ENCODE peak calls at places on chromosomes 3 and 15, in five cellular contexts. D is uterus, X is stomach, C is fibroblast of lung, W is SK-N-SH. U is an unnamed sample.

GRCh38 chr3:68878322-68878721 is 54.0 kb downstream of the TAFA4 start:
- DNase-seq in D (no peak), C (peak), W (peak), X (no peak), U (no peak)

GRCh38 chr15:35281515-35281914 is 196.4 kb upstream of the NANOGP8 start:
- DNase-seq in X (no peak), C (peak), D (no peak), W (no peak), U (no peak)

GRCh38 chr15:55916666-55917409 is 76.6 kb downstream of the NEDD4 start:
- DNase-seq in W (no peak), D (no peak), C (peak), X (no peak), U (no peak)

GRCh38 chr3:4897765-4898453 is 81.3 kb upstream of the BHLHE40 start:
- DNase-seq in W (no peak), X (no peak), D (no peak), C (peak), U (no peak)

GRCh38 chr3:135788978-135789377 is 176.6 kb upstream of the PPP2R3A start:
- DNase-seq in D (no peak), X (no peak), W (no peak), C (no peak), U (no peak)

GRCh38 chr15:57217716-57218598 is 158.3 kb upstream of the CGNL1 start:
- DNase-seq in D (no peak), C (peak), W (no peak), X (no peak), U (no peak)

GRCh38 chr3:16484216-16484615 is 29.3 kb downstream of the RFTN1 start:
- DNase-seq in C (peak), X (peak), D (peak), W (no peak), U (no peak)

GRCh38 chr3:14765576-14766427 is 53.0 kb upstream of the FGD5 start:
- DNase-seq in X (no peak), C (no peak), D (no peak), W (peak), U (no peak)

GRCh38 chr3:23968467-23969184 is 23.5 kb downstream of the NR1D2 start:
- DNase-seq in W (no peak), C (peak), X (no peak), D (no peak), U (no peak)

GRCh38 chr15:80953953-80954778 is 35.5 kb downstream of the MESD start:
- DNase-seq in C (no peak), D (no peak), W (no peak), X (no peak), U (no peak)

GRCh38 chr3:48997714-48998637 is 7.9 kb downstream of the P4HTM start:
- DNase-seq in D (no peak), W (peak), X (no peak), C (no peak), U (peak)

DNA sequence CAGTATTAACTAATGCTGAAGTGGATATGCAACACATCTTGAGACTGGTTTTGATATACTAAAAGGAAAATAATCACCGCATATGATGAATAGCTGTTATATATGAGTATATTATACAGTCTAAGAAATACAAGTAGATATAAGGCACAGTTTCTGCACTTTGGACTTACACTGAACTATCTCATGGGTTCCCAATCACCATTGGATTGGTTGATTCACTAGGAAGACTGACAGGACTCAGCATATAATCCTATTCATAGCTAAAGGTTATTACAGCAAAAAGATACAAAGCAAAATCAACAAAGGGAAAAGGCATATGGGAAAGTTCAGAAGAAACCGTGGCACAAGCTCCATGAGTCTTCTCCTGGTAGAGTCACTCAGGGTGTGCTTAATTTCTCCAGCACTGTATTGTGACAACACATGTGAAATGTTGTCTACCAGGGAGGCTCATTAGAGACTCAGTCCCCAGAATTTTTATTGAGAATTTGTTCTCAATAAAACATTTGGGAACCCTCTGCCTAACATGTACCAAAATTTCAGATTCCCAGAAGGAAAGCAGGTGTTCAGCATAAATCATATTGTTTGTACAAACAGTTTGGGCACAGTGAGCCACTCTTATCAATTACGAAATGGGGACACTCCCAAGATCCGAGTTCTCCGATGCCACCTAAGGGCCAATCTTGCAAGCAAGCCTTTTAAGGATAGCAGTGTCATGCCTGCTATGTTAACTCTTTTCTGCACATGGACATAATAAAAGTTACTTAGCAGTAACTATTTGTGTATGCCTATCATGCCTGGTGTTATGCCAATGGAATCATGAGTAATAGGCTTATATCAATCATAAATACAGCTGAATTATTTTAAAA is 26.8 kb downstream of the CMC1 start:
- DNase-seq in X (no peak), W (no peak), D (no peak), C (no peak), U (no peak)
- TF ChIP-seq CTCF in X (no peak), W (no peak), D (no peak), C (no peak), U (no peak)

GRCh38 chr15:92392966-92393286 is 755 bp upstream of the ST8SIA2 start:
- DNase-seq in W (peak), C (no peak), D (no peak), X (no peak), U (no peak)

GRCh38 chr15:92394327-92395175 is 870 bp downstream of the ST8SIA2 start:
- DNase-seq in X (no peak), W (peak), D (no peak), C (peak), U (no peak)

GRCh38 chr15:92392462-92392861 is 1.2 kb upstream of the ST8SIA2 start:
- DNase-seq in C (no peak), X (no peak), W (no peak), D (no peak), U (no peak)

GRCh38 chr15:92393994-92394326 is 279 bp downstream of the ST8SIA2 start:
- DNase-seq in W (no peak), D (no peak), X (no peak), C (no peak), U (no peak)

GRCh38 chr15:92393287-92393993 is at the start of gene ST8SIA2:
- DNase-seq in C (peak), W (peak), X (no peak), D (no peak), U (no peak)
- H3K27ac ChIP-seq in C (no peak), W (no peak), X (no peak), D (no peak), U (no peak)

DNA sequence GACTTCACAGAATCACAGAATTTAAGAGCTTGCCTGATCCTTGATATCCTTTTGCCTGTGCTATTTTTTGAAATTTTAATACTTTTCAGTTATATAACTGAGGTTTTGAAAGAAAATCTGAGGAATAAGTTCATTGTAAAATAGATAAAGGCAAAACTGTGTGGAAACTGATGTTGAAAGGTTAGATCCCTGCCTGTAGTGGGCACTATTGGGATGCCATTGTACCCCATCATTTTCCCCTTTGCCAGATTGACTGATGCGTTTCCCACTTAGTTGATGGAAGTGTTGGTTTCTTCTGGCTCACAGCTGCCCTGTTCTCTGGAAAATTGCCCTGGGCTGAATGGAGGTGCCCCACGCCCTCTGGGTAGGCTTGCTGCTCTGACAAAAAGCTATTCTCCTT is 387.9 kb downstream of the RBMS3 start:
- DNase-seq in C (no peak), X (no peak), W (no peak), D (no peak), U (no peak)
- TF ChIP-seq CTCF in C (no peak), X (no peak), W (no peak), D (no peak), U (no peak)

GRCh38 chr3:43873723-43874122 is 183.0 kb downstream of the ABHD5 start:
- DNase-seq in W (no peak), D (no peak), X (no peak), C (no peak), U (no peak)
- H3K27ac ChIP-seq in W (peak), D (no peak), X (no peak), C (no peak), U (no peak)

DNA sequence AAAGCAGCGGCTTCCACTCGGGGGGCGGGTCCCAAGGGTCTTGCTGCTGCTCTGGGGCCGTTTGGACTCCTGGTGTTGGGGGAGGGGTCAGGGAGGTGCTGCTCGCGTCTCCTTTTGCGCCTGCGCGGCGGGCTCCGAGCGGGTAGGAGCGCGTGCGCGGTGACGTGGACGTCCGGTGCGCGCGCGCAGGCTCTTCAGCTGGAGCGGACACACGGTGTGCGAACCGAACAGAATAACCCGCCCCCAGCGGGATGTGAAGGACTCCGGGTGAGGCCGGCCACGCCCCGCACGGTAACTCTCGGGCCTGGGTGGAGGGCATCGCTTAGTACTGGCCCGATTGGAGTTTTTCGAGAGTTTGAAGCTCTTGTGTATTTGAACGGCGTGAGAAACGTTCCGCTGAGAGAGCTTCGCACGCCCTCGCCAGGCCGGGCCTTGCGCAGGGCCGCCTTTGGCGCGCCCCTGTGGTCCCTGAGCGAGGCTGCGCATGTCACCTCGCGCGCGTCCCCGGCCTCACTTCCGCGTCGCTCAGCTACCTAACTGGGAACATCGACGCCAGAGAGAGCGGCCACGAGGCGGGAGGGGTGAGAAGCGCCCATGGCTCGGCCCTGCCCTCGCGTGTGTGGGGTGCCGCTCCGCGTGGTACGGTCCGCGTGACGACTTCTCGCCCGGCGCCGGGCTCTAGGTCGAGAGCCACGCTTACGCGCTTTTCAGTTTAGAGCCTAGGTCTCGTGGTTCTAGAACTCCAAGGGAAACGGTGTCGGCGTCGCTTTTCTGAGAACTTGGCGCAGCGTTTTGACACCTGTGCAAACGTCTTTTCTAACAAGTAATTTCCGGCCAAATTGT is at the start of gene MGA:
- DNase-seq in W (peak), C (peak), X (peak), D (peak), U (peak)
- TF ChIP-seq CTCF in W (peak), C (peak), X (no peak), D (no peak), U (peak)

GRCh38 chr3:44963571-44964325 is 12.2 kb downstream of the ZDHHC3 start:
- DNase-seq in X (no peak), C (no peak), D (no peak), W (no peak), U (no peak)
- H3K27ac ChIP-seq in X (peak), C (no peak), D (no peak), W (peak), U (no peak)

GRCh38 chr15:94674251-94674650 is 442.9 kb downstream of the MCTP2 start:
- DNase-seq in X (no peak), W (no peak), D (peak), C (peak), U (no peak)
- TF ChIP-seq CTCF in X (no peak), W (no peak), D (no peak), C (no peak), U (no peak)

GRCh38 chr15:48584090-48584831 is 61.2 kb downstream of the FBN1 start:
- DNase-seq in W (no peak), X (no peak), D (no peak), C (no peak), U (no peak)
- H3K27ac ChIP-seq in W (no peak), X (no peak), D (no peak), C (no peak), U (no peak)

U was measured in dorsolateral prefrontal cortex.